ENCODE peak calls at places on chromosomes 12 and 14, in eight cellular contexts. One of them, this sample, is unnamed.

GRCh38 chr12:88634008-88634407 is 53.7 kb upstream of the KITLG start:
- DNase-seq in adrenal gland: no peak
- DNase-seq in IMR-90: no peak
- DNase-seq in right lobe of liver: no peak
- DNase-seq in HCT116: no peak
- DNase-seq in stomach: no peak
- DNase-seq in suprapubic skin: no peak
- DNase-seq in uterus: no peak
- DNase-seq in this sample: no peak

GRCh38 chr12:131250951-131251315 is 297.2 kb downstream of the ADGRD1 start:
- DNase-seq in adrenal gland: no peak
- DNase-seq in IMR-90: no peak
- DNase-seq in right lobe of liver: no peak
- DNase-seq in HCT116: no peak
- DNase-seq in stomach: no peak
- DNase-seq in suprapubic skin: no peak
- DNase-seq in uterus: no peak
- DNase-seq in this sample: no peak

GRCh38 chr12:98127336-98127679 is 388.1 kb upstream of the TMPO start:
- DNase-seq in adrenal gland: no peak
- DNase-seq in IMR-90: no peak
- DNase-seq in right lobe of liver: no peak
- DNase-seq in HCT116: no peak
- DNase-seq in stomach: no peak
- DNase-seq in suprapubic skin: no peak
- DNase-seq in uterus: no peak
- DNase-seq in this sample: no peak

GRCh38 chr12:96378319-96378718 is 21.9 kb downstream of the CDK17 start:
- DNase-seq in adrenal gland: no peak
- DNase-seq in IMR-90: no peak
- DNase-seq in right lobe of liver: no peak
- DNase-seq in HCT116: no peak
- DNase-seq in stomach: no peak
- DNase-seq in suprapubic skin: no peak
- DNase-seq in uterus: no peak
- DNase-seq in this sample: no peak

GRCh38 chr12:72273499-72273837 is 1.3 kb downstream of the TRHDE start:
- DNase-seq in adrenal gland: no peak
- DNase-seq in IMR-90: no peak
- DNase-seq in right lobe of liver: no peak
- DNase-seq in HCT116: no peak
- DNase-seq in stomach: no peak
- DNase-seq in suprapubic skin: no peak
- DNase-seq in uterus: no peak
- DNase-seq in this sample: no peak

GRCh38 chr12:111444706-111445310 is 39.1 kb downstream of the SH2B3 start:
- DNase-seq in adrenal gland: peak; percentile 78
- DNase-seq in IMR-90: no peak
- DNase-seq in right lobe of liver: peak; percentile 65
- DNase-seq in HCT116: no peak
- DNase-seq in stomach: peak; percentile 59
- DNase-seq in suprapubic skin: no peak
- DNase-seq in uterus: peak; percentile 34
- DNase-seq in this sample: peak; percentile 74

GRCh38 chr14:35196571-35196970 is 74.2 kb downstream of the PRORP start:
- DNase-seq in adrenal gland: no peak
- DNase-seq in IMR-90: no peak
- DNase-seq in right lobe of liver: no peak
- DNase-seq in HCT116: no peak
- DNase-seq in stomach: no peak
- DNase-seq in suprapubic skin: no peak
- DNase-seq in uterus: no peak
- DNase-seq in this sample: no peak

GRCh38 chr12:89384050-89384749 is 31.9 kb upstream of the DUSP6 start:
- DNase-seq in adrenal gland: peak; percentile 51
- DNase-seq in IMR-90: peak; percentile 92
- DNase-seq in right lobe of liver: peak; percentile 76
- DNase-seq in HCT116: no peak
- DNase-seq in stomach: peak; percentile 62
- DNase-seq in suprapubic skin: peak; percentile 71
- DNase-seq in uterus: peak; percentile 63
- DNase-seq in this sample: no peak

GRCh38 chr14:30443368-30444007 is 115.5 kb upstream of the G2E3 start:
- DNase-seq in adrenal gland: no peak
- DNase-seq in IMR-90: peak; percentile 46
- DNase-seq in right lobe of liver: no peak
- DNase-seq in HCT116: peak; percentile 16
- DNase-seq in stomach: no peak
- DNase-seq in suprapubic skin: no peak
- DNase-seq in uterus: no peak
- DNase-seq in this sample: no peak

GRCh38 chr14:52405314-52405713 is 91.2 kb downstream of the PTGER2 start:
- DNase-seq in adrenal gland: no peak
- DNase-seq in IMR-90: no peak
- DNase-seq in right lobe of liver: no peak
- DNase-seq in HCT116: no peak
- DNase-seq in stomach: no peak
- DNase-seq in suprapubic skin: no peak
- DNase-seq in uterus: no peak
- DNase-seq in this sample: no peak

GRCh38 chr12:45220366-45220931 is 4.6 kb downstream of the ANO6 start:
- DNase-seq in adrenal gland: no peak
- DNase-seq in IMR-90: no peak
- DNase-seq in right lobe of liver: no peak
- DNase-seq in HCT116: no peak
- DNase-seq in stomach: no peak
- DNase-seq in suprapubic skin: no peak
- DNase-seq in uterus: no peak
- DNase-seq in this sample: no peak

GRCh38 chr14:58631720-58632119 is 6.0 kb upstream of the DACT1 start:
- DNase-seq in adrenal gland: no peak
- DNase-seq in IMR-90: no peak
- DNase-seq in right lobe of liver: no peak
- DNase-seq in HCT116: no peak
- DNase-seq in stomach: no peak
- DNase-seq in suprapubic skin: no peak
- DNase-seq in uterus: no peak
- DNase-seq in this sample: no peak

GRCh38 chr14:58637040-58637390 is 747 bp upstream of the DACT1 start:
- DNase-seq in adrenal gland: peak; percentile 20
- DNase-seq in IMR-90: peak; percentile 94
- DNase-seq in right lobe of liver: no peak
- DNase-seq in HCT116: no peak
- DNase-seq in stomach: peak; percentile 54
- DNase-seq in suprapubic skin: peak; percentile 81
- DNase-seq in uterus: peak; percentile 59
- DNase-seq in this sample: peak; percentile 37

GRCh38 chr14:58636129-58636528 is 1.6 kb upstream of the DACT1 start:
- DNase-seq in adrenal gland: no peak
- DNase-seq in IMR-90: no peak
- DNase-seq in right lobe of liver: no peak
- DNase-seq in HCT116: no peak
- DNase-seq in stomach: no peak
- DNase-seq in suprapubic skin: no peak
- DNase-seq in uterus: no peak
- DNase-seq in this sample: no peak

GRCh38 chr14:58635041-58635440 is 2.7 kb upstream of the DACT1 start:
- DNase-seq in adrenal gland: no peak
- DNase-seq in IMR-90: no peak
- DNase-seq in right lobe of liver: no peak
- DNase-seq in HCT116: no peak
- DNase-seq in stomach: no peak
- DNase-seq in suprapubic skin: no peak
- DNase-seq in uterus: no peak
- DNase-seq in this sample: no peak

GRCh38 chr14:58633831-58634230 is 3.9 kb upstream of the DACT1 start:
- DNase-seq in adrenal gland: no peak
- DNase-seq in IMR-90: peak; percentile 17
- DNase-seq in right lobe of liver: no peak
- DNase-seq in HCT116: no peak
- DNase-seq in stomach: no peak
- DNase-seq in suprapubic skin: no peak
- DNase-seq in uterus: no peak
- DNase-seq in this sample: no peak
- H3K27me3 ChIP-seq in adrenal gland: no peaks in the 10 kb centered on the region
- H3K27me3 ChIP-seq in IMR-90: no peaks in the 10 kb centered on the region
- H3K27me3 ChIP-seq in right lobe of liver: no peaks in the 10 kb centered on the region
- H3K27me3 ChIP-seq in HCT116: peaks cover 3% of the 10 kb centered on the region
- H3K27me3 ChIP-seq in stomach: no peaks in the 10 kb centered on the region
- H3K27me3 ChIP-seq in suprapubic skin: peaks cover 7% of the 10 kb centered on the region
- H3K27me3 ChIP-seq in uterus: no peaks in the 10 kb centered on the region
- H3K27me3 ChIP-seq in this sample: no peaks in the 10 kb centered on the region

GRCh38 chr14:105182296-105183020 is 1.3 kb upstream of the NUDT14 start:
- DNase-seq in adrenal gland: no peak
- DNase-seq in IMR-90: no peak
- DNase-seq in right lobe of liver: no peak
- DNase-seq in HCT116: no peak
- DNase-seq in stomach: no peak
- DNase-seq in suprapubic skin: no peak
- DNase-seq in uterus: no peak
- DNase-seq in this sample: no peak

GRCh38 chr14:105178868-105179140 is 2.3 kb downstream of the NUDT14 start:
- DNase-seq in adrenal gland: no peak
- DNase-seq in IMR-90: no peak
- DNase-seq in right lobe of liver: no peak
- DNase-seq in HCT116: no peak
- DNase-seq in stomach: no peak
- DNase-seq in suprapubic skin: no peak
- DNase-seq in uterus: no peak
- DNase-seq in this sample: no peak

GRCh38 chr14:105179191-105179590 is 1.9 kb downstream of the NUDT14 start:
- DNase-seq in adrenal gland: no peak
- DNase-seq in IMR-90: no peak
- DNase-seq in right lobe of liver: no peak
- DNase-seq in HCT116: no peak
- DNase-seq in stomach: no peak
- DNase-seq in suprapubic skin: no peak
- DNase-seq in uterus: no peak
- DNase-seq in this sample: no peak

GRCh38 chr14:105181542-105182295 is 607 bp upstream of the NUDT14 start:
- DNase-seq in adrenal gland: no peak
- DNase-seq in IMR-90: no peak
- DNase-seq in right lobe of liver: no peak
- DNase-seq in HCT116: no peak
- DNase-seq in stomach: no peak
- DNase-seq in suprapubic skin: no peak
- DNase-seq in uterus: no peak
- DNase-seq in this sample: no peak

DNA sequence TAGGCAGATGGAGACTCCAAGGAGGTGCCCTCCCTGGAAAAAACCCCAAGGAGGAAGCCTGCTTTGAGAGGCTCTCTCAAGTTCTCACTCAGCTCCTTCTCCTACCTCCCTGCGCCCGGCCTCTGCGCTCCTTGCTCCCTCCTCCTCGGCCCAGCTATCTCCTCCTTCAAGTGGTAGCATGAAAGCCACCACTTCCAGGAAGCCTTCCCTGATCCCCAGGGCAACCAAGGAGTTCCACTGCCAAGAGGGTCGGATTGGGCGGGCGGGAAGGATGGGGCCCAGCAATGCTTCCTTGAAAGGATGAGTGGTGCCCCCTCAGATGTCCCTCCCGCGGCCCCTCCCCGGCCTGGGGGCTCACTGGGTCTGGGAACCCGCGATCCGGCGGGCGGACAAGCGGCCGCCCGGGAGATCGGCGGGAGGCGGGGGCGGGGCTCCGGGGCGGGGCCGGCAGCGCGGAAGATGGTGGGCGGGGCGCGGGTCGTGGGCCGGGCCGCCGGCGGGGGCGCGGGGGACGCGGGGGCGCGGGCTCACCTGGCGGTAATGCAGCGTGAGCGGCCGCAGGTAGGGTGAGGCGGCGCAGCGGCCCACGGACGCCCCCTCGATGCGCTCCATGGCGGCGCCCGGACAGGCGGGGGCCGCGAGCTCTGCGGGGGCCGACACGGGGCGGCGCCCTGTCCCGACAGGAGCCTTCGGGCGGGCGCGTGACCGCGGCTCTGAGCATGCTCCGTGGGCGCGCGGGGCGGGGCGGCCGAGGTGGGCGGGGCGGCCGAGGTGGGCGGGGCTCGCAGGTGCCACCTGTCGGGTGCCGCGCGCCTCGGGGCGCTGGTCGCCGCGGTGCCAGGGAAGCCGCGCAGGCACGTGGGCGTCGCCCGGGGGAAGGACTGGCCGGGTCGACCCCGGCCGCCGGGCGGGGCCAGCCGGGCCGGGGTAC is at the start of gene NUDT14:
- DNase-seq in adrenal gland: peak; percentile 67
- DNase-seq in IMR-90: peak; percentile 25
- DNase-seq in right lobe of liver: peak; percentile 84
- DNase-seq in HCT116: peak; percentile 46
- DNase-seq in stomach: peak; percentile 93
- DNase-seq in suprapubic skin: no peak
- DNase-seq in uterus: no peak
- DNase-seq in this sample: no peak
- TF ChIP-seq POLR2A in adrenal gland: no peak
- TF ChIP-seq POLR2A in IMR-90: no peak
- TF ChIP-seq POLR2A in right lobe of liver: peak; percentile 36
- TF ChIP-seq POLR2A in HCT116: no peak
- TF ChIP-seq POLR2A in stomach: no peak
- TF ChIP-seq POLR2A in suprapubic skin: no peak
- TF ChIP-seq POLR2A in uterus: peak; percentile 43
- TF ChIP-seq POLR2A in this sample: no peak

DNA sequence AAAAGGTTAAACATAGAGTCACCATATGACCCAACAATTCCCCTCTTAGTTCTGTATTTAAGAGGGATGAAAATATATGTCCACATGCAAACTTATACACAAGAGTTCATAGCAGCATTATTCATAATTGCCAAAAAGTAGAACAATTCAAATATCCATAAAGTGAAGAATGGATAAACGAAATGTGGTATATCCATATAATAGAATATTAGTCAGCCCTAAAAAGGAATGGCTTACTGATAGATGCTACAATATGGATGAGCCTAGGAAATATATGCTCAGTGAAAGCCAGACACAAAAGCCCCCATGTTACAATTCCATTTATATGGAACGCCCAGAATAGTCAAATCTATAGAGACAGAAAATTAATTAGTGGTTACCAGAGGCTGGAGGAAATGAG is 44.1 kb upstream of the RIN3 start:
- DNase-seq in adrenal gland: no peak
- DNase-seq in IMR-90: no peak
- DNase-seq in right lobe of liver: no peak
- DNase-seq in HCT116: no peak
- DNase-seq in stomach: no peak
- DNase-seq in suprapubic skin: no peak
- DNase-seq in uterus: no peak
- DNase-seq in this sample: no peak
- H3K27ac ChIP-seq in adrenal gland: no peak overlapping the region
- H3K27ac ChIP-seq in IMR-90: no peak overlapping the region
- H3K27ac ChIP-seq in right lobe of liver: no peak overlapping the region
- H3K27ac ChIP-seq in HCT116: no peak overlapping the region
- H3K27ac ChIP-seq in stomach: no peak overlapping the region
- H3K27ac ChIP-seq in suprapubic skin: no peak overlapping the region
- H3K27ac ChIP-seq in uterus: no peak overlapping the region
- H3K27ac ChIP-seq in this sample: no peak overlapping the region

DNA sequence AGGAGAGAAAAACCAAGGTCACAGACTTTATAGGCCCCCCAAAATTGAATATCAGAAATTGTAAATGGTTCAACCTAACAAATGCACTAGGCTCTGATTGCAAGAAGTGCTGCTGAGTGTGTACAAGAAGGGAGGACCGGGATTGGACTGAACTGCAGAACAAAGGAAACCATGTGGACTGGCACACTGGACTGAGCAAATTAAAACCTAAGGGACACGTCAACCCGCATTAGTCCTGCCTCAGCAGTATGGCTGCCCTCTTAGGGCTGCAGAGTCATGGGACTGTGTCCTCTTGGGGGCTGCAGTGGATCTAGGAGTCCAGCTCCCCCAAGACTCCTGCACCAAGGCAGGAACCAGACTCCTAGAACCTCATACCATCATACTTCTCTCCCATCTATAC is 872 bp upstream of the CISTR start:
- DNase-seq in adrenal gland: no peak
- DNase-seq in IMR-90: no peak
- DNase-seq in right lobe of liver: no peak
- DNase-seq in HCT116: no peak
- DNase-seq in stomach: no peak
- DNase-seq in suprapubic skin: no peak
- DNase-seq in uterus: no peak
- DNase-seq in this sample: no peak
- H3K27me3 ChIP-seq in adrenal gland: peaks cover 34% of the 10 kb centered on the region
- H3K27me3 ChIP-seq in IMR-90: peaks cover 84% of the 10 kb centered on the region
- H3K27me3 ChIP-seq in right lobe of liver: no peaks in the 10 kb centered on the region
- H3K27me3 ChIP-seq in HCT116: no peaks in the 10 kb centered on the region
- H3K27me3 ChIP-seq in stomach: no peaks in the 10 kb centered on the region
- H3K27me3 ChIP-seq in suprapubic skin: peaks cover 24% of the 10 kb centered on the region
- H3K27me3 ChIP-seq in uterus: no peaks in the 10 kb centered on the region
- H3K27me3 ChIP-seq in this sample: no peaks in the 10 kb centered on the region

This sample was measured in heart left ventricle.